ENCODE peak calls at places on chromosomes 2 and 18, in five cellular contexts. G is mesendoderm, J is pons, Y is heart right ventricle, N is GM03348. C is an unnamed sample.

GRCh38 chr2:169001116-169001815 is 29.9 kb downstream of the ABCB11 start:
- DNase-seq in Y (no peak), G (no peak), N (no peak), J (no peak), C (no peak)

GRCh38 chr18:58202406-58202730 is 158.3 kb downstream of the NEDD4L start:
- DNase-seq in G (peak), J (no peak), N (no peak), Y (no peak), C (no peak)

GRCh38 chr2:173187911-173188788 is 112.5 kb downstream of the MAP3K20 start:
- DNase-seq in Y (peak), J (peak), N (peak), G (no peak), C (peak)

GRCh38 chr2:57542081-57542480 is 504.5 kb upstream of the VRK2 start:
- DNase-seq in N (no peak), Y (no peak), J (no peak), G (no peak), C (no peak)

GRCh38 chr2:854460-854859 is 96.2 kb upstream of the SNTG2 start:
- DNase-seq in J (no peak), G (peak), Y (no peak), N (peak), C (no peak)

GRCh38 chr2:1590611-1591460 is 153.5 kb downstream of the PXDN start:
- DNase-seq in G (peak), J (no peak), N (no peak), Y (no peak), C (no peak)

GRCh38 chr18:1062592-1062991 is 157.9 kb downstream of the ADCYAP1 start:
- DNase-seq in Y (no peak), G (peak), J (no peak), N (peak), C (peak)

GRCh38 chr2:239747274-239747673 is 277.9 kb downstream of the NDUFA10 start:
- DNase-seq in Y (no peak), G (no peak), J (no peak), N (no peak), C (no peak)

GRCh38 chr2:233039217-233040173 is 7.0 kb downstream of the NEU2 start:
- DNase-seq in G (no peak), Y (no peak), N (no peak), J (no peak), C (no peak)

GRCh38 chr2:120817956-120818325 is 82.3 kb downstream of the GLI2 start:
- DNase-seq in N (no peak), J (no peak), G (no peak), Y (no peak), C (no peak)

GRCh38 chr2:27823135-27823534 is 51.6 kb downstream of the MRPL33 start:
- DNase-seq in J (no peak), N (peak), G (no peak), Y (no peak), C (no peak)

GRCh38 chr18:13612111-13612997 is 114.0 kb downstream of the FAM210A start:
- DNase-seq in G (peak), Y (no peak), J (peak), N (peak), C (no peak)

GRCh38 chr2:236167297-236168109 is 683 bp downstream of the GBX2 start:
- DNase-seq in J (no peak), N (peak), G (peak), Y (no peak), C (peak)

GRCh38 chr2:226550801-226551200 is 248.8 kb downstream of the IRS1 start:
- DNase-seq in J (no peak), N (no peak), G (no peak), Y (no peak), C (no peak)

GRCh38 chr18:38460657-38461056 is 895.1 kb upstream of the CELF4 start:
- DNase-seq in N (no peak), J (no peak), G (no peak), Y (no peak), C (no peak)

GRCh38 chr2:240348522-240348921 is 86.9 kb upstream of the GPC1 start:
- DNase-seq in Y (no peak), J (no peak), G (no peak), N (no peak), C (no peak)

GRCh38 chr2:18398833-18399232 is 161.6 kb downstream of the RDH14 start:
- DNase-seq in J (no peak), N (peak), Y (no peak), G (no peak), C (no peak)